ENCODE peak calls at places on chromosomes 13 and 19, in six cellular contexts. C is GM23338, G is fibroblast of lung, J is mesendoderm, Y is SK-N-SH, B is K562. I is an unnamed sample.

GRCh38 chr19:53808710-53809125 is 15.4 kb downstream of the NLRP12 start:
- DNase-seq in J (peak; percentile 91), Y (peak; percentile 49), G (peak; percentile 39), C (peak; percentile 87), B (peak; percentile 1), I (peak; percentile 68)

GRCh38 chr19:11361037-11361770 is 6.0 kb downstream of the PLPPR2 start:
- DNase-seq in C (peak; percentile 99), B (peak; percentile 92), J (peak; percentile 94), Y (peak; percentile 74), G (no peak), I (peak; percentile 97)

GRCh38 chr19:10762656-10763055 is 44.8 kb downstream of the DNM2 start:
- DNase-seq in G (no peak), J (peak; percentile 50), B (no peak), Y (no peak), C (peak; percentile 38), I (no peak)

GRCh38 chr13:29594310-29594709 is 1.2 kb downstream of the SLC7A1 start:
- DNase-seq in Y (peak; percentile 62), C (peak; percentile 51), J (peak; percentile 71), B (no peak), G (peak; percentile 91), I (peak; percentile 52)

GRCh38 chr13:93388701-93389100 is 162.1 kb downstream of the GPC6 start:
- DNase-seq in Y (no peak), G (peak; percentile 62), B (no peak), J (no peak), C (no peak), I (no peak)

GRCh38 chr13:79898996-79899395 is 418.0 kb downstream of the NDFIP2 start:
- DNase-seq in J (no peak), B (no peak), G (peak; percentile 14), Y (no peak), C (no peak), I (no peak)

GRCh38 chr13:26771796-26772195 is 11.2 kb upstream of the GPR12 start:
- DNase-seq in Y (no peak), J (no peak), B (no peak), G (no peak), C (no peak), I (no peak)

GRCh38 chr13:95485518-95486144 is 66.9 kb upstream of the CLDN10 start:
- DNase-seq in C (no peak), J (no peak), Y (peak; percentile 45), G (no peak), B (no peak), I (no peak)

GRCh38 chr13:93624371-93624777 is 397.8 kb downstream of the GPC6 start:
- DNase-seq in Y (no peak), G (peak; percentile 77), J (no peak), B (no peak), C (no peak), I (no peak)

GRCh38 chr19:7862413-7862951 is 11.7 kb downstream of the PRR36 start:
- DNase-seq in B (peak; percentile 98), Y (peak; percentile 99), C (peak; percentile 97), G (peak; percentile 42), J (peak; percentile 92), I (peak; percentile 96)

GRCh38 chr19:35090795-35091214 is 24.8 kb upstream of the FXYD3 start:
- DNase-seq in Y (no peak), C (peak; percentile 90), B (no peak), J (peak; percentile 79), G (peak; percentile 18), I (peak; percentile 66)

GRCh38 chr19:45446295-45446694 is 21.5 kb upstream of the FOSB start:
- DNase-seq in C (peak; percentile 71), Y (peak; percentile 42), B (no peak), G (peak; percentile 36), J (peak; percentile 77), I (peak; percentile 49)

GRCh38 chr19:34475026-34475974 is 6.3 kb upstream of the WTIP start:
- DNase-seq in B (no peak), J (no peak), G (peak; percentile 83), Y (no peak), C (no peak), I (no peak)

GRCh38 chr19:54388001-54388802 is 23.5 kb upstream of the LAIR1 start:
- DNase-seq in C (peak; percentile 33), Y (no peak), J (no peak), B (no peak), G (no peak), I (no peak)

GRCh38 chr19:39816287-39817048 is 17.5 kb downstream of the DYRK1B start:
- DNase-seq in B (no peak), Y (no peak), G (no peak), J (no peak), C (no peak), I (no peak)

GRCh38 chr13:114167445-114167844 is 11.6 kb upstream of the CFAP97D2 start:
- DNase-seq in J (no peak), Y (no peak), B (no peak), C (no peak), G (peak; percentile 52), I (no peak)

DNA sequence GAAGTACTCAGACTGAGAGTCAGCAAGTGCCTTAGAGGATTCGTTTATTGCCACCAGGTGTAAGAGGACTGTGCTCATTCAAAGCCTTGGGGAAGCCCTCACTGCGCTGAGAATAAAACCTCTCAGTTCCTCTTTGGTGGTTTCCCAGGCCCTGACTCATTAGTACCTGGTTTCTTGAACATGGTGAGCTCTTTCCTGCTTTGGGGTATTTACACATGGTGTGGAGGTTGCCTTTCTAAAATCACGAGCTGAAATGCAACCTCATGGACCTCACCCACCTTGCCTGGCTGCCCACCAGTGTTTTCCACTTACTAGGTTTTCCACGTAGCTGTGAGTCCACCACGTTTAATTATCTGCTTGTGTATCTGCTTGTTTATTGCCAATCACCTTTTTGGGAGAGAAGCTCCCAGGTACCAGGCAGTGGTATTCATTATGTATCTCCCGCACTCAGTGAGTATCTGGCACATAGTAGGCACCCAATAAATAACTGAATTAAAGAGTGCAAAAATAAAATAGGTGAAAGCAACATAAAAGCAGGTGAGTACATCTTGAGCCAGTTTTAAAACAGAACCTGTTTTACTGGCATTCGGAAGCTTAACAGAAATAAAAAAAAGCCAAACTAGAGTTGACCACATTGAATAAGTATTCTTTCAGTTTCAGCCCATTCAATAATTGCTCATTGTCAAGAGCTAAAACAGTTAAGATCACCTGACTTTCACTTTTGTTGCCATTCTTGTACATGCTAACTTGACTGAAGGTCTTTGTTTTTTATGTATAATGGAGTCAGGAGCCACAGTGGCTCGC is 533.0 kb downstream of the MYO16 start:
- DNase-seq in Y (no peak), J (no peak), B (no peak), C (no peak), G (no peak), I (no peak)
- H3K4me1 ChIP-seq in Y (peaks cover 15% of the 10 kb centered on the region), J (no peaks in the 10 kb centered on the region), B (no peaks in the 10 kb centered on the region), C (peaks cover 5% of the 10 kb centered on the region), G (peaks cover 3% of the 10 kb centered on the region), I (peaks cover 15% of the 10 kb centered on the region)

GRCh38 chr13:19573072-19573716 is 11.9 kb upstream of the TPTE2 start:
- DNase-seq in G (no peak), J (no peak), B (no peak), Y (no peak), C (no peak), I (no peak)

GRCh38 chr13:19572280-19572679 is 10.9 kb upstream of the TPTE2 start:
- DNase-seq in G (no peak), B (no peak), C (no peak), J (no peak), Y (no peak), I (no peak)

DNA sequence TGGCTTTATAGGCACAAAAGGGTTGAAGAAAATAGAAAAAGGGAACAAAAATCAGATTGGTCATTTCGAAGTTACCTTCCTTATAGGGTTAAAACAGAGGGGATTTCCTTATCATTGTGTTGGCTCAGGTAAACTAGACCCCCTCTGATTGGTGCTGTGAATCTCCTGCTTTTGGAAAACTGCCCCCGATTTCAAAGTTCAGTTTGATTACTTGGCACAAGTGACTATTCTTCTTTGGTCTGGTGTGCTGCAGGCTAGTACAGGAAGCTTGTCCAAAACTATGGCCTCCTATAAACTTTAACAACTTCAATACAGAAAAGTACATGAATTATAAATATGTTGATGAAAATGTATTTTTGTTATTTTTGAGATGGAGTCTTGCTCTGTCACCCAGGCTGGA is 13.9 kb upstream of the TPTE2 start:
- DNase-seq in Y (no peak), J (no peak), G (no peak), B (no peak), C (no peak), I (no peak)
- H3K79me2 ChIP-seq in Y (no peaks in the 10 kb centered on the region), J (no peaks in the 10 kb centered on the region), G (no peaks in the 10 kb centered on the region), B (no peaks in the 10 kb centered on the region), C (no peaks in the 10 kb centered on the region), I (no peaks in the 10 kb centered on the region)

GRCh38 chr19:5331790-5332189 is 8.8 kb downstream of the PTPRS start:
- DNase-seq in Y (no peak), J (no peak), G (no peak), C (no peak), B (no peak), I (no peak)

GRCh38 chr19:5334366-5334739 is 6.3 kb downstream of the PTPRS start:
- DNase-seq in G (no peak), Y (no peak), J (no peak), B (no peak), C (no peak), I (no peak)

GRCh38 chr19:5333581-5334365 is 6.8 kb downstream of the PTPRS start:
- DNase-seq in C (no peak), B (peak; percentile 76), J (no peak), Y (no peak), G (no peak), I (no peak)

GRCh38 chr19:5330307-5330720 is 10.3 kb downstream of the PTPRS start:
- DNase-seq in G (no peak), B (no peak), J (no peak), C (no peak), Y (no peak), I (no peak)

DNA sequence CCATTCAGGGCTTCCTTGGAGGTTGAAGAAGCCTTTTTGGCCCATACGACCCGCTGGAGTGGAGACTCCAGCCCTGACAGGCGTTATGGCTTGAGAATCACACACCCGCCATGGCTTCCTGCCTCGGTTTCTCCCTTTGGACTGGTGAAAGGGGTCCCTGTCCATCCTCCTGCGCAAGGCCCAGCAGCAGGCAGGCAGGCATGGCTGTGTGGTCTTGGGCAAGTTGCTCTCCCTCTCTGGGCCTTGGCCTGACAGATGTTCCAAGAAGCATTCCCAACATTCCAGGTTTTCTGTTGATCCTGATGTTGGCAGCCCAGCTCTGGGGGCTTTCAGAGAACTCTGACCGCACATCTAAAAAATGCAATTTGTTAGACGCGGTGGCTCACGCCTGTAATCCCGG is 8.1 kb downstream of the PTPRS start:
- DNase-seq in Y (no peak), B (no peak), J (no peak), G (no peak), C (no peak), I (no peak)
- H3K4me1 ChIP-seq in Y (no peaks in the 10 kb centered on the region), B (peaks cover 15% of the 10 kb centered on the region), J (peaks cover 3% of the 10 kb centered on the region), G (no peaks in the 10 kb centered on the region), C (peaks cover 23% of the 10 kb centered on the region), I (peaks cover 18% of the 10 kb centered on the region)

DNA sequence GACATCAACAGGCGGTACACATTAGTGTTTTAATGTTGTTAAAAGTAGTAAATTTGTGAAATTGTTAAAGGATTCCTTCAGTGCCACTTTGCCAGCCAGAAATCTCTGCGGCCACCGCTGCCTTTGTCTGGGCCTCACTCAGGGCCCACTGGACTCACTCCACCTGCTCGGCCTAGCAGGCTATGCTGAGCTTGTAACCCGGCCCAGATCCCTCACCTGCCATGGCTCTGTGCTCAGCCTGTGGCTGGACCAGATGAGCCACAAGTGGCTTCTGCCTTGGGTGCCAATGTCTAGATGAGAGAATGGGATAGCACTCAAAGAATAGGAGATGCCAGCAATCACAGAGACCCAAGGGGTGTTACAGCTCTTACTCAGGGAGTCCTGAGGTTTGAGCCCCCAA is 1228.0 kb downstream of the DIAPH3 start:
- DNase-seq in C (no peak), G (no peak), B (no peak), Y (no peak), J (no peak), I (no peak)
- H3K79me2 ChIP-seq in C (no peaks in the 10 kb centered on the region), G (no peaks in the 10 kb centered on the region), B (no peaks in the 10 kb centered on the region), Y (no peaks in the 10 kb centered on the region), J (no peaks in the 10 kb centered on the region), I (no peaks in the 10 kb centered on the region)

GRCh38 chr19:38683393-38684077 is 36.1 kb downstream of the ACTN4 start:
- DNase-seq in C (peak; percentile 95), G (peak; percentile 97), B (peak; percentile 75), J (peak; percentile 98), Y (no peak), I (peak; percentile 40)
- H3K4me1 ChIP-seq in C (peaks cover 45% of the 10 kb centered on the region), G (peaks cover 53% of the 10 kb centered on the region), B (peaks cover 77% of the 10 kb centered on the region), J (peaks cover 33% of the 10 kb centered on the region), Y (peaks cover 41% of the 10 kb centered on the region), I (peaks cover 33% of the 10 kb centered on the region)